ENCODE peak calls at places on chromosomes 13 and 19, in six cellular contexts. C, G, I, S, N and U are unnamed samples.

GRCh38 chr13:70255406-70255991 is 147.2 kb upstream of the KLHL1 start:
- DNase-seq in C (no peak), G (no peak), I (no peak), S (no peak), N (no peak), U (no peak)

GRCh38 chr13:111531505-111531904 is 211.1 kb downstream of the TEX29 start:
- DNase-seq in C (no peak), G (no peak), I (peak; percentile 20), S (no peak), N (no peak), U (no peak)

GRCh38 chr13:33550885-33551284 is 265.3 kb upstream of the STARD13 start:
- DNase-seq in C (no peak), G (no peak), I (no peak), S (no peak), N (no peak), U (no peak)

GRCh38 chr13:113875829-113876228 is 12.0 kb upstream of the GAS6 start:
- DNase-seq in C (no peak), G (no peak), I (no peak), S (no peak), N (no peak), U (no peak)

GRCh38 chr13:26968431-26969335 is 202.9 kb downstream of the USP12 start:
- DNase-seq in C (no peak), G (no peak), I (no peak), S (no peak), N (no peak), U (no peak)

GRCh38 chr19:48344892-48345291 is 18.8 kb downstream of the TMEM143 start:
- DNase-seq in C (peak; percentile 35), G (peak; percentile 63), I (no peak), S (no peak), N (no peak), U (no peak)

GRCh38 chr13:75788494-75788991 is 152.4 kb downstream of the LMO7 start:
- DNase-seq in C (no peak), G (no peak), I (peak; percentile 90), S (no peak), N (no peak), U (no peak)

GRCh38 chr19:17183858-17184271 is 31.3 kb upstream of the USE1 start:
- DNase-seq in C (no peak), G (no peak), I (no peak), S (no peak), N (peak; percentile 19), U (no peak)

GRCh38 chr13:99211421-99212035 is 10.9 kb downstream of the UBAC2 start:
- DNase-seq in C (no peak), G (no peak), I (no peak), S (no peak), N (no peak), U (peak; percentile 42)

GRCh38 chr13:32425158-32425557 is 2.8 kb downstream of the N4BP2L1 start:
- DNase-seq in C (no peak), G (no peak), I (no peak), S (no peak), N (no peak), U (no peak)

GRCh38 chr13:79794936-79795335 is 314.0 kb downstream of the NDFIP2 start:
- DNase-seq in C (no peak), G (no peak), I (no peak), S (no peak), N (no peak), U (no peak)

GRCh38 chr13:58018865-58019264 is 387.3 kb downstream of the PCDH17 start:
- DNase-seq in C (no peak), G (no peak), I (no peak), S (no peak), N (no peak), U (no peak)

GRCh38 chr19:44570984-44571684 is 41.7 kb upstream of the CEACAM20 start:
- DNase-seq in C (peak; percentile 76), G (peak; percentile 67), I (peak; percentile 89), S (peak; percentile 70), N (peak; percentile 12), U (peak; percentile 90)

GRCh38 chr13:21719463-21719862 is 48.6 kb downstream of the FGF9 start:
- DNase-seq in C (no peak), G (no peak), I (no peak), S (no peak), N (no peak), U (no peak)

GRCh38 chr19:39409886-39410619 is 2.4 kb upstream of the PLEKHG2 start:
- DNase-seq in C (peak; percentile 49), G (peak; percentile 68), I (peak; percentile 91), S (no peak), N (no peak), U (peak; percentile 91)

GRCh38 chr19:14149509-14149994 is 13.2 kb upstream of the ASF1B start:
- DNase-seq in C (no peak), G (no peak), I (peak; percentile 51), S (no peak), N (peak; percentile 48), U (no peak)

GRCh38 chr19:9296336-9296735 is 13.3 kb downstream of the ZNF699 start:
- DNase-seq in C (no peak), G (no peak), I (no peak), S (no peak), N (no peak), U (no peak)

GRCh38 chr13:38417727-38418126 is 68.1 kb downstream of the UFM1 start:
- DNase-seq in C (no peak), G (peak; percentile 12), I (peak; percentile 19), S (no peak), N (no peak), U (no peak)

GRCh38 chr13:61900033-61900432 is 484.4 kb upstream of the PCDH20 start:
- DNase-seq in C (no peak), G (no peak), I (no peak), S (no peak), N (no peak), U (no peak)

GRCh38 chr19:4988770-4989251 is 19.9 kb downstream of the KDM4B start:
- DNase-seq in C (no peak), G (no peak), I (peak; percentile 75), S (no peak), N (no peak), U (no peak)

GRCh38 chr13:46603165-46603603 is 50.2 kb downstream of the LRCH1 start:
- DNase-seq in C (no peak), G (peak; percentile 12), I (no peak), S (no peak), N (no peak), U (no peak)
- TF ChIP-seq CTCF in C (no peak), G (peak; percentile 45), I (peak; percentile 33), S (peak; percentile 45), N (no peak), U (peak; percentile 42)

DNA sequence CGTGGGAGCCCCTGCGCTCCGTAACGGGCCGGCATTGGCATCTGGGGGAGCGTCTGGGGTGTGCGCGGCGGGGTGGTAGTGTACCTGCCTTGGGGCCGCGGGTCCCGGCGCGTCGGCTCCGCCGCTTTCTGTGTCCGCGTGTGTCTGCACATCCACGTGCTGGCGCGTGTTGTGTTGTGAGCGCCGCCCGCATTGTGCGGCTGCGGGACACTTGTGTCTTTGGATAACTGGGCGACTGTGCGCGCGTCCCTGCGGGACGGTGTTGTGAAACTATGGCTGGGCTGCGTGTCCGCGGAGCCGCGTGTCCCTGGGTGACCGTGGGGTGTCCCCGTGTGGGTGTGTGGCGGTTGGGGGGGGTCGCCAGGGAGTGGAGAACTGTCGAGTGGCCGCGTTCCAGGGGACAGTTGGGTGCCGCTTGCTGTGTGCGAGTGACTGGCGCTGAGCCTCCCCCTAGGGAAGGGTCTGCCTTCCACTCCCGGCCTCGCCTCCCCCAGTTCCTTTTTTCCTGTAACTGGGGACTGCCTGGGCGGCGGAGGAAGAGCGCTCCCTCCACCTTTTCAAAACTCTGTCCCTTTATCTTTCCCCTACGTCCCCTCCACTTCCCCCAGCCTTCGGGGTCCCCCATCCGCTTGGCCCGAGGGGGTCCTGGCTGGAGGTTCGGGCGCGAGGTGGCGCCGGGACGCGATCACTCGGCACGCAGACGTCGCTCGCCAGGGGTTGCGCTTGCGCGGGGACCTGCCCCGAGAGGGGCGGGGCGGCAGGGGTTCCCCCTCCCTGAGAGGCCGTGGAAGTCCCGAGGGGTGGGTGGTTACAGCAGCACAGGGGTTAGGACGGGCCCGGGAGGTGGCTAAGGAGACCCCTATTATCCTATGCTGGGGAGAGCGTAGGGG is 5.6 kb upstream of the NFIC start:
- DNase-seq in C (no peak), G (peak; percentile 84), I (no peak), S (no peak), N (peak; percentile 56), U (no peak)
- TF ChIP-seq CTCF in C (no peak), G (no peak), I (peak; percentile 2), S (no peak), N (no peak), U (peak; percentile 8)

DNA sequence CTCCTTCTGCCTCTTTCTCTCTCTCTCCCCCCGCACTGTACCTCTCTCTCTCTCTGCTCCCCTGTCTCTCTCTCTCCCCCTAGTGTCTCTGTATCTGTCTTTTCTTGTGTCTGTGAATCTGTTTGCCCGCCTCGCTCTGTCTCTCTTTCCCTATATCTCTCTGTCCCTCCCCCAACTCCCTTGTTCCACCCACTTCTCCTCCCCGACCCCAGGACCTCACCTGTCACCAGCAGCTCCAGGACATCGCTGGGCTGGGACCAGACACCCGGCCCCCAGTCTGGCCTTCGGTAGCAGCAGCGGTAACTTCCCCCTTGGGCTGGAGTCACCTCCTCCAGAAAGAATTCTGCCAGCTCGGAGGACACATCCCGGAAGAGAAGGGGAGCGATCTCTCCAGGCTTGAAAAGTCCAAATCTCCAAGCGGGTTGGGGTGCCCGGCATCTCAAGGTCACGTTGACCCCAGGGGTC is 3.9 kb downstream of the OSCAR start:
- DNase-seq in C (peak; percentile 44), G (peak; percentile 57), I (peak; percentile 41), S (no peak), N (no peak), U (no peak)
- TF ChIP-seq CTCF in C (no peak), G (peak; percentile 36), I (peak; percentile 45), S (no peak), N (no peak), U (peak; percentile 25)

GRCh38 chr19:51292971-51293370 is 18.5 kb upstream of the IGLON5 start:
- DNase-seq in C (no peak), G (no peak), I (no peak), S (no peak), N (no peak), U (no peak)

GRCh38 chr19:51294977-51295375 is 16.5 kb upstream of the IGLON5 start:
- DNase-seq in C (no peak), G (no peak), I (no peak), S (no peak), N (no peak), U (no peak)

GRCh38 chr19:51293571-51294210 is 17.8 kb upstream of the IGLON5 start:
- DNase-seq in C (no peak), G (no peak), I (no peak), S (no peak), N (no peak), U (no peak)

GRCh38 chr19:51295382-51296126 is 15.9 kb upstream of the IGLON5 start:
- DNase-seq in C (no peak), G (no peak), I (no peak), S (no peak), N (no peak), U (no peak)

GRCh38 chr19:51294211-51294976 is 17.1 kb upstream of the IGLON5 start:
- DNase-seq in C (no peak), G (no peak), I (no peak), S (no peak), N (no peak), U (no peak)
- TF ChIP-seq CTCF in C (no peak), G (peak; percentile 39), I (no peak), S (no peak), N (no peak), U (no peak)